ENCODE peak calls at places on chromosomes 7 and 10, in eight cellular contexts. One of them, this sample, is unnamed.
A peak's percentile ranks its signal among the peaks of the same experiment; 100 is the strongest.

GRCh38 chr7:95859434-95859833 is 87.1 kb downstream of the DYNC1I1 start:
- DNase-seq in Daoy: peak; percentile 84
- DNase-seq in SK-N-SH: peak; percentile 50
- DNase-seq in RWPE1: no peak
- DNase-seq in SW480: no peak
- DNase-seq in HEK293T: no peak
- DNase-seq in EH: peak; percentile 81
- DNase-seq in HFF-Myc: no peak
- DNase-seq in this sample: no peak

GRCh38 chr7:23332881-23333612 is 33.9 kb downstream of the MALSU1 start:
- DNase-seq in Daoy: peak; percentile 67
- DNase-seq in SK-N-SH: peak; percentile 43
- DNase-seq in RWPE1: no peak
- DNase-seq in SW480: no peak
- DNase-seq in HEK293T: no peak
- DNase-seq in EH: peak; percentile 59
- DNase-seq in HFF-Myc: no peak
- DNase-seq in this sample: peak; percentile 48

GRCh38 chr7:116554911-116555310 is 30.1 kb downstream of the CAV1 start:
- DNase-seq in Daoy: no peak
- DNase-seq in SK-N-SH: no peak
- DNase-seq in RWPE1: no peak
- DNase-seq in SW480: no peak
- DNase-seq in HEK293T: no peak
- DNase-seq in EH: no peak
- DNase-seq in HFF-Myc: no peak
- DNase-seq in this sample: no peak

GRCh38 chr7:90432752-90433151 is 29.5 kb downstream of the CLDN12 start:
- DNase-seq in Daoy: no peak
- DNase-seq in SK-N-SH: no peak
- DNase-seq in RWPE1: no peak
- DNase-seq in SW480: no peak
- DNase-seq in HEK293T: no peak
- DNase-seq in EH: no peak
- DNase-seq in HFF-Myc: no peak
- DNase-seq in this sample: no peak

GRCh38 chr10:124339951-124340760 is 78.6 kb downstream of the OAT start:
- DNase-seq in Daoy: peak; percentile 51
- DNase-seq in SK-N-SH: no peak
- DNase-seq in RWPE1: no peak
- DNase-seq in SW480: no peak
- DNase-seq in HEK293T: no peak
- DNase-seq in EH: peak; percentile 97
- DNase-seq in HFF-Myc: peak; percentile 95
- DNase-seq in this sample: no peak

GRCh38 chr10:86801995-86802394 is 45.6 kb downstream of the BMPR1A start:
- DNase-seq in Daoy: no peak
- DNase-seq in SK-N-SH: no peak
- DNase-seq in RWPE1: no peak
- DNase-seq in SW480: no peak
- DNase-seq in HEK293T: no peak
- DNase-seq in EH: no peak
- DNase-seq in HFF-Myc: no peak
- DNase-seq in this sample: no peak

GRCh38 chr7:105932835-105933477 is 30.1 kb upstream of the CDHR3 start:
- DNase-seq in Daoy: peak; percentile 79
- DNase-seq in SK-N-SH: no peak
- DNase-seq in RWPE1: peak; percentile 5
- DNase-seq in SW480: peak; percentile 99
- DNase-seq in HEK293T: no peak
- DNase-seq in EH: peak; percentile 94
- DNase-seq in HFF-Myc: peak; percentile 89
- DNase-seq in this sample: peak; percentile 97

GRCh38 chr10:36172574-36172973 is 530.5 kb upstream of the FZD8 start:
- DNase-seq in Daoy: peak; percentile 84
- DNase-seq in SK-N-SH: no peak
- DNase-seq in RWPE1: no peak
- DNase-seq in SW480: no peak
- DNase-seq in HEK293T: no peak
- DNase-seq in EH: peak; percentile 79
- DNase-seq in HFF-Myc: no peak
- DNase-seq in this sample: no peak

GRCh38 chr10:119575506-119575905 is 21.3 kb downstream of the TIAL1 start:
- DNase-seq in Daoy: peak; percentile 22
- DNase-seq in SK-N-SH: no peak
- DNase-seq in RWPE1: peak; percentile 68
- DNase-seq in SW480: no peak
- DNase-seq in HEK293T: no peak
- DNase-seq in EH: peak; percentile 40
- DNase-seq in HFF-Myc: no peak
- DNase-seq in this sample: peak; percentile 64

GRCh38 chr10:133608855-133609254 is 17.7 kb downstream of the FRG2B start:
- DNase-seq in Daoy: no peak
- DNase-seq in SK-N-SH: peak; percentile 38
- DNase-seq in RWPE1: peak; percentile 27
- DNase-seq in SW480: peak; percentile 16
- DNase-seq in HEK293T: peak; percentile 28
- DNase-seq in EH: peak; percentile 33
- DNase-seq in HFF-Myc: no peak
- DNase-seq in this sample: peak; percentile 50

GRCh38 chr7:148303295-148304013 is 287.1 kb upstream of the C7orf33 start:
- DNase-seq in Daoy: peak; percentile 90
- DNase-seq in SK-N-SH: peak; percentile 35
- DNase-seq in RWPE1: peak; percentile 65
- DNase-seq in SW480: no peak
- DNase-seq in HEK293T: peak; percentile 65
- DNase-seq in EH: no peak
- DNase-seq in HFF-Myc: no peak
- DNase-seq in this sample: peak; percentile 97

GRCh38 chr10:102583435-102584417 is 60.6 kb upstream of the TRIM8 start:
- DNase-seq in Daoy: peak; percentile 78
- DNase-seq in SK-N-SH: peak; percentile 88
- DNase-seq in RWPE1: peak; percentile 91
- DNase-seq in SW480: peak; percentile 74
- DNase-seq in HEK293T: peak; percentile 91
- DNase-seq in EH: peak; percentile 88
- DNase-seq in HFF-Myc: peak; percentile 85
- DNase-seq in this sample: peak; percentile 90